ENCODE peak calls at places on chromosomes 5 and 9, in six cellular contexts. One of them, this sample, is unnamed.
A peak's percentile ranks its signal among the peaks of the same experiment; 100 is the strongest.

GRCh38 chr5:98935206-98935605 is 6.4 kb upstream of the CHD1 start:
- DNase-seq in endothelial cell of umbilical vein: no peak
- DNase-seq in GM12878: no peak
- DNase-seq in K562: no peak
- DNase-seq in A549: no peak
- DNase-seq in HepG2: no peak
- DNase-seq in this sample: no peak

GRCh38 chr5:125125031-125125823 is 378.8 kb upstream of the ZNF608 start:
- DNase-seq in HepG2: no peak
- DNase-seq in endothelial cell of umbilical vein: peak; percentile 17
- DNase-seq in A549: no peak
- DNase-seq in K562: no peak
- DNase-seq in GM12878: no peak
- DNase-seq in this sample: no peak

GRCh38 chr5:9401786-9402472 is 143.9 kb downstream of the SEMA5A start:
- DNase-seq in A549: no peak
- DNase-seq in GM12878: no peak
- DNase-seq in K562: no peak
- DNase-seq in endothelial cell of umbilical vein: no peak
- DNase-seq in HepG2: no peak
- DNase-seq in this sample: peak; percentile 33

GRCh38 chr5:72170101-72170500 is 62.8 kb downstream of the MAP1B start:
- DNase-seq in GM12878: no peak
- DNase-seq in HepG2: no peak
- DNase-seq in endothelial cell of umbilical vein: no peak
- DNase-seq in A549: no peak
- DNase-seq in K562: no peak
- DNase-seq in this sample: no peak

GRCh38 chr5:56412601-56413379 is 179.7 kb upstream of the ANKRD55 start:
- DNase-seq in GM12878: peak; percentile 80
- DNase-seq in K562: no peak
- DNase-seq in HepG2: no peak
- DNase-seq in endothelial cell of umbilical vein: no peak
- DNase-seq in A549: no peak
- DNase-seq in this sample: peak; percentile 89

GRCh38 chr5:151264113-151264512 is 11.1 kb downstream of the GM2A start:
- DNase-seq in K562: no peak
- DNase-seq in GM12878: no peak
- DNase-seq in endothelial cell of umbilical vein: peak; percentile 20
- DNase-seq in HepG2: no peak
- DNase-seq in A549: no peak
- DNase-seq in this sample: no peak

GRCh38 chr5:58816181-58816731 is 233.4 kb downstream of the RAB3C start:
- DNase-seq in HepG2: no peak
- DNase-seq in GM12878: no peak
- DNase-seq in A549: no peak
- DNase-seq in K562: no peak
- DNase-seq in endothelial cell of umbilical vein: no peak
- DNase-seq in this sample: no peak

GRCh38 chr5:404666-405241 is 38.2 kb upstream of the EXOC3 start:
- DNase-seq in HepG2: no peak
- DNase-seq in K562: no peak
- DNase-seq in GM12878: no peak
- DNase-seq in endothelial cell of umbilical vein: no peak
- DNase-seq in A549: no peak
- DNase-seq in this sample: no peak

GRCh38 chr9:134433101-134433500 is 106.8 kb downstream of the RXRA start:
- DNase-seq in K562: no peak
- DNase-seq in GM12878: no peak
- DNase-seq in HepG2: no peak
- DNase-seq in A549: no peak
- DNase-seq in endothelial cell of umbilical vein: peak; percentile 39
- DNase-seq in this sample: no peak

GRCh38 chr9:98064623-98065392 is 8.3 kb downstream of the NANS start:
- DNase-seq in A549: no peak
- DNase-seq in endothelial cell of umbilical vein: no peak
- DNase-seq in K562: no peak
- DNase-seq in GM12878: no peak
- DNase-seq in HepG2: no peak
- DNase-seq in this sample: no peak

GRCh38 chr9:15543033-15543791 is 9.6 kb upstream of the CCDC171 start:
- DNase-seq in endothelial cell of umbilical vein: no peak
- DNase-seq in K562: no peak
- DNase-seq in HepG2: no peak
- DNase-seq in GM12878: no peak
- DNase-seq in A549: no peak
- DNase-seq in this sample: peak; percentile 66

GRCh38 chr9:114671605-114672004 is 10.4 kb downstream of the TEX48 start:
- DNase-seq in A549: no peak
- DNase-seq in GM12878: no peak
- DNase-seq in K562: no peak
- DNase-seq in endothelial cell of umbilical vein: no peak
- DNase-seq in HepG2: no peak
- DNase-seq in this sample: no peak

GRCh38 chr5:79837707-79838620 is 148.3 kb downstream of the CMYA5 start:
- DNase-seq in GM12878: no peak
- DNase-seq in A549: no peak
- DNase-seq in HepG2: no peak
- DNase-seq in K562: no peak
- DNase-seq in endothelial cell of umbilical vein: no peak
- DNase-seq in this sample: no peak

GRCh38 chr9:131621551-131622321 is 76.4 kb downstream of the PRRT1B start:
- DNase-seq in GM12878: peak; percentile 73
- DNase-seq in HepG2: no peak
- DNase-seq in K562: no peak
- DNase-seq in A549: no peak
- DNase-seq in endothelial cell of umbilical vein: no peak
- DNase-seq in this sample: peak; percentile 94

GRCh38 chr9:129138476-129139232 is 27.4 kb downstream of the PTPA start:
- DNase-seq in GM12878: no peak
- DNase-seq in A549: no peak
- DNase-seq in K562: no peak
- DNase-seq in HepG2: no peak
- DNase-seq in endothelial cell of umbilical vein: peak; percentile 82
- DNase-seq in this sample: no peak

GRCh38 chr9:136239963-136240330 is 5.7 kb downstream of the QSOX2 start:
- DNase-seq in GM12878: peak; percentile 23
- DNase-seq in endothelial cell of umbilical vein: no peak
- DNase-seq in HepG2: no peak
- DNase-seq in A549: no peak
- DNase-seq in K562: no peak
- DNase-seq in this sample: no peak

GRCh38 chr9:136237486-136238341 is 7.9 kb downstream of the QSOX2 start:
- DNase-seq in GM12878: no peak
- DNase-seq in endothelial cell of umbilical vein: no peak
- DNase-seq in A549: no peak
- DNase-seq in HepG2: no peak
- DNase-seq in K562: peak; percentile 90
- DNase-seq in this sample: peak; percentile 63

GRCh38 chr9:136239135-136239962 is 6.3 kb downstream of the QSOX2 start:
- DNase-seq in HepG2: no peak
- DNase-seq in endothelial cell of umbilical vein: no peak
- DNase-seq in GM12878: no peak
- DNase-seq in A549: no peak
- DNase-seq in K562: no peak
- DNase-seq in this sample: no peak

GRCh38 chr9:136235709-136236455 is 9.7 kb downstream of the QSOX2 start:
- DNase-seq in HepG2: no peak
- DNase-seq in GM12878: no peak
- DNase-seq in endothelial cell of umbilical vein: no peak
- DNase-seq in A549: no peak
- DNase-seq in K562: no peak
- DNase-seq in this sample: no peak

GRCh38 chr9:136238342-136238732 is 7.3 kb downstream of the QSOX2 start:
- DNase-seq in GM12878: no peak
- DNase-seq in A549: no peak
- DNase-seq in HepG2: no peak
- DNase-seq in K562: no peak
- DNase-seq in endothelial cell of umbilical vein: no peak
- DNase-seq in this sample: no peak
- TF ChIP-seq MAX in GM12878: no peak
- TF ChIP-seq MAX in A549: no peak
- TF ChIP-seq MAX in HepG2: no peak
- TF ChIP-seq MAX in K562: no peak
- TF ChIP-seq MAX in endothelial cell of umbilical vein: no peak
- TF ChIP-seq MAX in this sample: no peak

DNA sequence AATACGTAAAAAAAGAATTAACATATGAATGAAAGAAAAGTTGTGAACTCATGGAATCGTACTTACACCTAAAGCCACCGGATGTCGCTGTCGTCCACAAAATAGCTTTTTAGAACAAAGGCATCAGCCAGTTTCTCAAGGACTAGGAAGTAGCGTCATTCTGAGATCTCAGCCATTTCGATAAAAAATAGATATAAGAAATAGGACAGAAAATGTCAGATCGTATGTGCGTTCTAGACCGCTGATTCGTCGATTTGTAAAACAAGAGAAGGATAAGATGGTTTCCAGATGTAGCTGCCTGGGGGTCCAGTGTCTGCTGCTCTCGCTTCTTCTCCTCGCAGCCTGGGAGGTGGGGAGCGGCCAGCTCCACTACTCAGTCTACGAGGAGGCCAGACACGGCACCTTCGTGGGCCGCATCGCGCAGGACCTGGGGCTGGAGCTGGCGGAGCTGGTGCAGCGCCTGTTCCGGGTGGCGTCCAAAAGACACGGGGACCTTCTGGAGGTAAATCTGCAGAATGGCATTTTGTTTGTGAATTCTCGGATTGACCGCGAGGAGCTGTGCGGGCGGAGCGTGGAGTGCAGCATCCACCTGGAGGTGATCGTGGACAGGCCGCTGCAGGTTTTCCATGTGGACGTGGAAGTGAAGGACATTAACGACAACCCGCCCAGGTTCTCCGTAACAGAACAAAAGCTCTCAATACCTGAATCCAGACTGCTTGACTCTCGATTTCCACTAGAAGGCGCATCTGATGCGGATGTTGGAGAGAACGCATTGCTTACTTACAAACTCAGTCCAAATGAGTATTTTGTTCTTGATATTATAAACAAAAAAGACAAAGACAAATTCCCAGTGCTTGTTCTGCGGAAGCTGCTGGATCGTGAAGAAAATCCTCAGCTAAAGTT is at the start of gene PCDHA10:
- DNase-seq in HepG2: peak; percentile 6
- DNase-seq in K562: no peak
- DNase-seq in endothelial cell of umbilical vein: peak; percentile 35
- DNase-seq in A549: no peak
- DNase-seq in GM12878: no peak
- DNase-seq in this sample: peak; percentile 52
- TF ChIP-seq MYC in HepG2: no peak
- TF ChIP-seq MYC in K562: no peak
- TF ChIP-seq MYC in endothelial cell of umbilical vein: no peak
- TF ChIP-seq MYC in A549: no peak
- TF ChIP-seq MYC in GM12878: no peak
- TF ChIP-seq MYC in this sample: no peak

GRCh38 chr5:68189613-68190012 is 25.9 kb upstream of the PIK3R1 start:
- DNase-seq in HepG2: no peak
- DNase-seq in A549: no peak
- DNase-seq in endothelial cell of umbilical vein: no peak
- DNase-seq in K562: no peak
- DNase-seq in GM12878: no peak
- DNase-seq in this sample: no peak

GRCh38 chr5:68192679-68193060 is 22.9 kb upstream of the PIK3R1 start:
- DNase-seq in A549: no peak
- DNase-seq in GM12878: no peak
- DNase-seq in K562: no peak
- DNase-seq in endothelial cell of umbilical vein: no peak
- DNase-seq in HepG2: no peak
- DNase-seq in this sample: no peak

GRCh38 chr5:68187268-68188055 is 28.1 kb upstream of the PIK3R1 start:
- DNase-seq in GM12878: no peak
- DNase-seq in endothelial cell of umbilical vein: peak; percentile 24
- DNase-seq in K562: no peak
- DNase-seq in A549: no peak
- DNase-seq in HepG2: no peak
- DNase-seq in this sample: no peak

GRCh38 chr5:68193481-68194036 is 22.0 kb upstream of the PIK3R1 start:
- DNase-seq in K562: no peak
- DNase-seq in GM12878: no peak
- DNase-seq in endothelial cell of umbilical vein: peak; percentile 12
- DNase-seq in HepG2: no peak
- DNase-seq in A549: no peak
- DNase-seq in this sample: no peak

DNA sequence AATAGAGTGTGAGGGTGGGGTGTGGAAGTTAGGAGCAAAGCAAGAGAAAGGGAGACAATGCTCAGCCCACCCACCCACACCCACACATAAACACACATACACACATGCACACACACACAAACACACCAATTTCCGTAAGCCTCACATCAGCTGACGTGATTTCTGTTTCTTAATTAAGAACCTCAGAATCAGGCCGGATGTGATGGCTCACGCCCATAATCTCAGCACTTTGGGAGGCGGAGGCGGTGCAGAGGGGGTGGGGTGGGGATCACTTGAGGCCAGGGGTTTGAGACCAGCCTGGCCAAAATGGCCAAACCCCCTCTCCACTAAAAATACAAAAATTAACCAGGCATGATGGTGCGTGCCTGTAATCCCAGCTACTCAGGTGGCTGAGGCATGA is 26.4 kb upstream of the PIK3R1 start:
- DNase-seq in HepG2: no peak
- DNase-seq in endothelial cell of umbilical vein: no peak
- DNase-seq in K562: no peak
- DNase-seq in A549: no peak
- DNase-seq in GM12878: no peak
- DNase-seq in this sample: no peak
- TF ChIP-seq POLR2A in HepG2: no peak
- TF ChIP-seq POLR2A in endothelial cell of umbilical vein: no peak
- TF ChIP-seq POLR2A in K562: no peak
- TF ChIP-seq POLR2A in A549: no peak
- TF ChIP-seq POLR2A in GM12878: no peak
- TF ChIP-seq POLR2A in this sample: no peak

GRCh38 chr9:76101472-76101871 is 211.0 kb downstream of the PCSK5 start:
- DNase-seq in A549: no peak
- DNase-seq in GM12878: no peak
- DNase-seq in endothelial cell of umbilical vein: no peak
- DNase-seq in K562: no peak
- DNase-seq in HepG2: no peak
- DNase-seq in this sample: no peak

GRCh38 chr9:76107487-76107886 is 217.0 kb downstream of the PCSK5 start:
- DNase-seq in endothelial cell of umbilical vein: no peak
- DNase-seq in K562: no peak
- DNase-seq in HepG2: no peak
- DNase-seq in A549: no peak
- DNase-seq in GM12878: no peak
- DNase-seq in this sample: no peak

GRCh38 chr9:76099516-76099915 is 209.0 kb downstream of the PCSK5 start:
- DNase-seq in endothelial cell of umbilical vein: no peak
- DNase-seq in HepG2: no peak
- DNase-seq in GM12878: no peak
- DNase-seq in K562: no peak
- DNase-seq in A549: no peak
- DNase-seq in this sample: no peak

DNA sequence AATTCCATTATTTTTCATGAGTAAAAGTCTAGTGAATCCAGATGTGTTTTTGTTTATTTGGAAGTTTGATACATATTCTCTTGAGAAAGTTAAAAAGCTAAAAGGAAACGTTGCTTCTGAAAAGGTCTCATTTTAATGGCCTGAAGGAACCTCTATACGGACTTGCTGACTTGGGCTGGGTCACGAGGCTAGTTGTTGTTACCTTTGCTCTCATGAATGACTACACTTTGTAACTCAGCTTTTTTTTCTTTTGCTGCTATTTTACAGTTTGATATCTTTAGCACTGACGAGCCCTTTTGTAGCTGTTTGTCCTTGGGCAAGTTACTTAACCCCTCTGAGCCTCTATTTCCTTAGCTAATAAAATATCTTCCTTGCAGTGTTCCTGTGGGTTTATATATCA is 211.5 kb downstream of the PCSK5 start:
- DNase-seq in GM12878: no peak
- DNase-seq in K562: no peak
- DNase-seq in endothelial cell of umbilical vein: no peak
- DNase-seq in A549: no peak
- DNase-seq in HepG2: no peak
- DNase-seq in this sample: no peak
- TF ChIP-seq MAX in GM12878: no peak
- TF ChIP-seq MAX in K562: no peak
- TF ChIP-seq MAX in endothelial cell of umbilical vein: no peak
- TF ChIP-seq MAX in A549: no peak
- TF ChIP-seq MAX in HepG2: no peak
- TF ChIP-seq MAX in this sample: no peak

This sample was measured in NB4.